ENCODE peak calls at places on chromosome 6, in eight cellular contexts. J, E, Z, C, I, N, W and D are unnamed samples.
A peak's percentile ranks its signal among the peaks of the same experiment; 100 is the strongest.

GRCh38 chr6:26273673-26274595 is 91.1 kb upstream of the BTN3A2 start:
- DNase-seq in I (no peak), E (peak; percentile 25), C (peak; percentile 53), W (no peak), N (no peak), Z (no peak), J (no peak), D (no peak)

GRCh38 chr6:1527098-1527497 is 82.6 kb upstream of the FOXC1 start:
- DNase-seq in Z (peak; percentile 58), N (no peak), W (no peak), I (no peak), J (peak; percentile 16), E (peak; percentile 58), C (peak; percentile 57), D (no peak)

GRCh38 chr6:97053643-97054411 is 129.3 kb downstream of the KLHL32 start:
- DNase-seq in C (peak; percentile 63), J (no peak), W (no peak), I (no peak), E (peak; percentile 37), N (peak; percentile 26), Z (no peak), D (no peak)

GRCh38 chr6:811806-812205 is 118.9 kb upstream of the EXOC2 start:
- DNase-seq in C (peak; percentile 31), Z (no peak), J (no peak), N (no peak), E (no peak), W (no peak), I (no peak), D (no peak)

GRCh38 chr6:27297857-27298730 is 14.0 kb downstream of the POM121L2 start:
- DNase-seq in I (no peak), W (no peak), Z (peak; percentile 76), C (peak; percentile 51), E (peak; percentile 75), N (no peak), J (peak; percentile 66), D (no peak)

GRCh38 chr6:64034840-64035656 is 399.4 kb downstream of the PHF3 start:
- DNase-seq in I (no peak), W (no peak), C (peak; percentile 42), Z (no peak), E (peak; percentile 17), J (no peak), N (no peak), D (no peak)

GRCh38 chr6:87200469-87201174 is 45.3 kb downstream of the ZNF292 start:
- DNase-seq in J (no peak), N (no peak), Z (no peak), C (peak; percentile 21), E (peak; percentile 46), I (no peak), W (no peak), D (no peak)

GRCh38 chr6:134873500-134874388 is 76.2 kb downstream of the ALDH8A1 start:
- DNase-seq in E (no peak), Z (no peak), J (no peak), W (no peak), I (no peak), N (no peak), C (no peak), D (no peak)

GRCh38 chr6:2743280-2744205 is 7.2 kb downstream of the MYLK4 start:
- DNase-seq in E (no peak), W (no peak), N (no peak), C (no peak), Z (no peak), I (no peak), J (no peak), D (no peak)

GRCh38 chr6:2746557-2747061 is 4.1 kb downstream of the MYLK4 start:
- DNase-seq in C (no peak), E (no peak), Z (no peak), J (no peak), I (no peak), N (no peak), W (no peak), D (no peak)

GRCh38 chr6:2744778-2745177 is 5.9 kb downstream of the MYLK4 start:
- DNase-seq in J (no peak), N (no peak), C (no peak), I (no peak), Z (no peak), E (no peak), W (no peak), D (no peak)

GRCh38 chr6:2745246-2745645 is 5.5 kb downstream of the MYLK4 start:
- DNase-seq in J (no peak), E (no peak), W (no peak), N (no peak), Z (no peak), C (no peak), I (no peak), D (no peak)

DNA sequence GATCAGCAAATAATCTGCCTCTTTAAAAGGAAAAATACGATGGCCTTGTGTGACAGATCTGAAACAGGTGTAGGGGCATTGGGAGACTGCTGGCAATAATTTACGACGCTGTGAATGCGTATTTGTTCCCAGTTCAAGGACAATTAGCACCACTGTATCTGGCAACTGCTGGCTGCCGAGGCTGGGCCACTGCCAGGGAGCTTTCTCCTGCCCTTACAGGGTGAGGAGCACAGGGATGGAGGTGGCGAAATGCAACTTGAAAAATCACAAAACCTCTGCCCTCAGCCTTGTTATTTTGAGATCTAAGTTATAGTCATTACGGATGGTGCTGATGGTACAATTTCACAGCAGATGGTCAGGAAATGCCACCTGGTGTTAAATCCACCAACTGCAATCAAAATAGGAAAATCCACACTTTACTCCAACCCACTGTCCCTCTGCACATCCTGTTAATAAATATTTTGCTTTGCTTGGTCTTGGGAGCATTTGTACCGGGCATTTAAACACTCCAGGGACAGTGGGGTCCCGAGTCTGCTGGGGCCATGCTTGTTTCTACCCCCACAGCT is 6.4 kb downstream of the MYLK4 start:
- DNase-seq in J (no peak), C (peak; percentile 18), N (peak; percentile 31), I (peak; percentile 29), E (no peak), W (no peak), Z (no peak), D (no peak)
- TF ChIP-seq CTCF in J (no peak), C (peak; percentile 29), N (peak; percentile 48), I (peak; percentile 38), E (peak; percentile 30), W (peak; percentile 42), Z (peak; percentile 39), D (no peak)

GRCh38 chr6:116513224-116513875 is 1.9 kb downstream of the CALHM5 start:
- DNase-seq in J (no peak), E (no peak), C (no peak), Z (no peak), W (no peak), I (no peak), N (no peak), D (no peak)

GRCh38 chr6:116514103-116514502 is 2.7 kb downstream of the CALHM5 start:
- DNase-seq in Z (no peak), N (no peak), I (no peak), E (no peak), J (no peak), W (no peak), C (no peak), D (no peak)

GRCh38 chr6:116512155-116512559 is 718 bp downstream of the CALHM5 start:
- DNase-seq in E (peak; percentile 21), N (no peak), Z (no peak), I (no peak), J (no peak), W (no peak), C (no peak), D (no peak)

GRCh38 chr6:116512709-116513108 is 1.3 kb downstream of the CALHM5 start:
- DNase-seq in N (no peak), Z (no peak), C (no peak), E (no peak), J (no peak), I (no peak), W (no peak), D (no peak)

DNA sequence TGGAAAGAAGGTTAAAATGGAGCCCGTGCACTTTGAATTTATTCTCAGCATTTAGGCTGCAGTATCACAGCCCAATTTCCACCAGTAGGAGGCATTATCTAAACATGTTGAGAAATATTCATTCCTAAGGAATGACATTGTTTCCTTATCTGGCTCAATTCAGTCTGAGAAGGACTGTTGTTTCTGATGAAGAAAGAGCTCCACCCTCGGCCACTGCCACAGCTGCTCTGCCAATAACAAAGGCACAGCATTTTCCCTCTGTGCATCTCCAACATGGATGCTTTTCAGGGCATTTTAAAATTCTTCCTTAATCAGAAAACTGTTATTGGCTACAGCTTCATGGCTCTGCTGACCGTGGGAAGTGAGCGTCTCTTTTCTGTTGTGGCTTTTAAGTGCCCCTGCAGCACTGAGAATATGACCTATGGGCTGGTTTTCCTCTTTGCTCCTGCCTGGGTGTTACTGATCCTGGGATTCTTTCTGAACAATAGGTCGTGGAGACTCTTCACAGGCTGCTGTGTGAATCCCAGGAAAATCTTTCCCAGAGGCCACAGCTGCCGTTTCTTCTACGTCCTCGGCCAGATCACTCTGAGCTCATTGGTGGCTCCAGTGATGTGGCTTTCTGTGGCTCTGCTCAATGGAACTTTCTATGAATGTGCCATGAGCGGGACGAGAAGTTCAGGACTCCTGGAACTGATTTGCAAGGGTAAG is at the start of gene CALHM5:
- DNase-seq in W (no peak), N (no peak), E (peak; percentile 92), Z (peak; percentile 36), C (peak; percentile 97), I (peak; percentile 10), J (peak; percentile 54), D (no peak)
- TF ChIP-seq CTCF in W (peak; percentile 38), N (peak; percentile 86), E (peak; percentile 80), Z (peak; percentile 66), C (peak; percentile 75), I (peak; percentile 50), J (peak; percentile 71), D (no peak)

GRCh38 chr6:106692112-106692822 is 62.9 kb downstream of the QRSL1 start:
- DNase-seq in W (no peak), I (peak; percentile 31), E (peak; percentile 38), C (peak; percentile 71), J (no peak), Z (peak; percentile 81), N (no peak), D (no peak)

GRCh38 chr6:106684011-106684410 is 54.6 kb downstream of the QRSL1 start:
- DNase-seq in E (no peak), N (no peak), Z (no peak), C (no peak), J (no peak), I (no peak), W (no peak), D (no peak)

GRCh38 chr6:106692823-106693216 is 63.4 kb downstream of the QRSL1 start:
- DNase-seq in W (no peak), Z (no peak), N (no peak), E (no peak), C (no peak), I (no peak), J (no peak), D (no peak)

GRCh38 chr6:106685833-106686232 is 56.5 kb downstream of the QRSL1 start:
- DNase-seq in Z (no peak), W (no peak), N (no peak), C (no peak), E (no peak), I (no peak), J (no peak), D (no peak)

GRCh38 chr6:106688177-106688951 is 59.0 kb downstream of the QRSL1 start:
- DNase-seq in C (peak; percentile 9), I (no peak), W (no peak), Z (no peak), E (no peak), J (no peak), N (no peak), D (no peak)
- TF ChIP-seq CTCF in C (no peak), I (no peak), W (peak; percentile 25), Z (peak; percentile 36), E (no peak), J (no peak), N (peak; percentile 24), D (no peak)

DNA sequence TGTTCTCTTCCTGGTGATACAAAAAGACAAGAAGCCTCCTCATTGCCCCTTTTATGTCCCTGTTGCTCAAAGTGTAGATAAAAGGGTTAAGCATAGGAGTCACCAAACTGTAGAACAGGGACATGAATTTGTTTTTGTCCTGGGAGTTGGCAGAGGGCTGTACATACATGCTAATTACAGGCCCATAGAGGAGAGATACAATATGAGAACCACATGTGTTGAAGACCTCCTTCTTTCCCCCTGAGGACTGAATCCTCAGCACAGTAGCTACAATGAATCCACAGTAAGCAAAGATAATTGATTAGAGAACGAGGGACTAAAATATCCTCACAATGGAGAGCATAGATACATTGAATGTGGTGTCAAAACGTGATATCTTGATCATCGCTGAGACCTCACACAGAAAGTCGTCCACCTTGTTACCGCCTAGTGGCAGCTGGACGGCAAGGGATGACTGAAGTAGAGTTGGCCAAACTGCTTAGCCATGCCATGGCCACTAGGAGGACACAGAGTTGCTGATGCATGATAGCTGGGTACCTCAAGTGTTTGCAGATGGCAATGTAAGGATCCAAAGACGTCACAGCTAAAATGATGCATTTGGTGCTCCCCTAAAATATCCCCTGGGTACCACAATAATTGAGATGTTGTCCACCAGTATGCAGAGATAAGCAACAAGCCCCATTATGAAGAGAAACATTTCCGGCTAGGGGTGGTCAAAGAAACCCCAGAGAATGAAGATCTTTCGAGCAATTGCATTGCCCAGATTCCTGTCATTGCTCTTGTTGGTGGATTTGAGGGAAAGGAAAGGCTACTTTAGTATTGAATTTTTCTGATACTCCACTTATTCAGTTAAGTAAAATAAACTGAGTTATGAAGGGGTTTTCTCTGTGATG is 15.0 kb downstream of the OR2B3 start:
- DNase-seq in E (peak; percentile 28), J (peak; percentile 52), Z (peak; percentile 78), I (peak; percentile 36), N (peak; percentile 44), C (peak; percentile 1), W (peak; percentile 13), D (no peak)
- TF ChIP-seq CTCF in E (peak; percentile 61), J (peak; percentile 85), Z (peak; percentile 96), I (peak; percentile 33), N (peak; percentile 65), C (peak; percentile 39), W (peak; percentile 81), D (no peak)